ENCODE peak calls at places on chromosomes 5 and 9, in ten cellular contexts. One of them, this sample, is unnamed.

GRCh38 chr9:76576344-76576743 is 117.4 kb downstream of the GCNT1 start:
- DNase-seq in substantia nigra: no peak
- DNase-seq in CD8-positive, alpha-beta T cell: peak
- DNase-seq in PC-3: no peak
- DNase-seq in A673: no peak
- DNase-seq in A549: no peak
- DNase-seq in breast epithelium: no peak
- DNase-seq in heart right ventricle: no peak
- DNase-seq in ovary: no peak
- DNase-seq in GM23248: peak
- DNase-seq in this sample: no peak

GRCh38 chr9:109014267-109015025 is 1.1 kb upstream of the CTNNAL1 start:
- DNase-seq in PC-3: no peak
- DNase-seq in breast epithelium: no peak
- DNase-seq in substantia nigra: no peak
- DNase-seq in A549: no peak
- DNase-seq in CD8-positive, alpha-beta T cell: no peak
- DNase-seq in GM23248: peak
- DNase-seq in heart right ventricle: peak
- DNase-seq in A673: peak
- DNase-seq in ovary: peak
- DNase-seq in this sample: no peak

GRCh38 chr5:143657814-143658395 is 154.1 kb upstream of the HMHB1 start:
- DNase-seq in heart right ventricle: no peak
- DNase-seq in A549: no peak
- DNase-seq in GM23248: no peak
- DNase-seq in A673: peak
- DNase-seq in breast epithelium: no peak
- DNase-seq in CD8-positive, alpha-beta T cell: no peak
- DNase-seq in PC-3: peak
- DNase-seq in ovary: no peak
- DNase-seq in substantia nigra: no peak
- DNase-seq in this sample: no peak

GRCh38 chr9:103707181-103707580 is 386.9 kb upstream of the SMC2 start:
- DNase-seq in breast epithelium: no peak
- DNase-seq in ovary: no peak
- DNase-seq in A673: no peak
- DNase-seq in GM23248: no peak
- DNase-seq in PC-3: peak
- DNase-seq in A549: no peak
- DNase-seq in CD8-positive, alpha-beta T cell: no peak
- DNase-seq in heart right ventricle: no peak
- DNase-seq in substantia nigra: no peak
- DNase-seq in this sample: no peak

GRCh38 chr5:9148242-9148641 is 397.6 kb downstream of the SEMA5A start:
- DNase-seq in A549: no peak
- DNase-seq in ovary: no peak
- DNase-seq in breast epithelium: no peak
- DNase-seq in substantia nigra: no peak
- DNase-seq in PC-3: peak
- DNase-seq in CD8-positive, alpha-beta T cell: no peak
- DNase-seq in A673: no peak
- DNase-seq in GM23248: peak
- DNase-seq in heart right ventricle: no peak
- DNase-seq in this sample: no peak

GRCh38 chr9:8564960-8565359 is 765.4 kb upstream of the DMAC1 start:
- DNase-seq in ovary: no peak
- DNase-seq in heart right ventricle: no peak
- DNase-seq in breast epithelium: no peak
- DNase-seq in A549: no peak
- DNase-seq in GM23248: no peak
- DNase-seq in A673: no peak
- DNase-seq in CD8-positive, alpha-beta T cell: no peak
- DNase-seq in substantia nigra: no peak
- DNase-seq in PC-3: no peak
- DNase-seq in this sample: no peak

GRCh38 chr9:70673844-70674243 is 259.4 kb upstream of the KLF9 start:
- DNase-seq in breast epithelium: no peak
- DNase-seq in A673: no peak
- DNase-seq in PC-3: no peak
- DNase-seq in GM23248: no peak
- DNase-seq in CD8-positive, alpha-beta T cell: no peak
- DNase-seq in ovary: no peak
- DNase-seq in A549: no peak
- DNase-seq in heart right ventricle: no peak
- DNase-seq in substantia nigra: no peak
- DNase-seq in this sample: no peak

GRCh38 chr9:127128341-127129072 is 6.1 kb upstream of the ANGPTL2 start:
- DNase-seq in breast epithelium: peak
- DNase-seq in ovary: peak
- DNase-seq in GM23248: peak
- DNase-seq in A673: no peak
- DNase-seq in CD8-positive, alpha-beta T cell: no peak
- DNase-seq in A549: no peak
- DNase-seq in heart right ventricle: peak
- DNase-seq in PC-3: peak
- DNase-seq in substantia nigra: peak
- DNase-seq in this sample: no peak

GRCh38 chr5:82806513-82806912 is 270.7 kb downstream of the TMEM167A start:
- DNase-seq in heart right ventricle: no peak
- DNase-seq in PC-3: peak
- DNase-seq in CD8-positive, alpha-beta T cell: no peak
- DNase-seq in A549: no peak
- DNase-seq in substantia nigra: no peak
- DNase-seq in breast epithelium: no peak
- DNase-seq in GM23248: peak
- DNase-seq in A673: no peak
- DNase-seq in ovary: no peak
- DNase-seq in this sample: no peak

GRCh38 chr9:77507212-77507961 is 140.7 kb downstream of the GNA14 start:
- DNase-seq in breast epithelium: no peak
- DNase-seq in ovary: no peak
- DNase-seq in A673: no peak
- DNase-seq in PC-3: no peak
- DNase-seq in heart right ventricle: no peak
- DNase-seq in GM23248: no peak
- DNase-seq in A549: no peak
- DNase-seq in CD8-positive, alpha-beta T cell: no peak
- DNase-seq in substantia nigra: no peak
- DNase-seq in this sample: no peak

GRCh38 chr5:36373527-36374086 is 71.9 kb upstream of the RANBP3L start:
- DNase-seq in GM23248: peak
- DNase-seq in heart right ventricle: peak
- DNase-seq in PC-3: peak
- DNase-seq in A673: peak
- DNase-seq in breast epithelium: no peak
- DNase-seq in A549: no peak
- DNase-seq in CD8-positive, alpha-beta T cell: no peak
- DNase-seq in substantia nigra: peak
- DNase-seq in ovary: no peak
- DNase-seq in this sample: no peak

GRCh38 chr5:121872846-121873245 is 21.2 kb downstream of the FTMT start:
- DNase-seq in heart right ventricle: no peak
- DNase-seq in A549: no peak
- DNase-seq in breast epithelium: no peak
- DNase-seq in PC-3: no peak
- DNase-seq in CD8-positive, alpha-beta T cell: no peak
- DNase-seq in ovary: no peak
- DNase-seq in A673: no peak
- DNase-seq in substantia nigra: no peak
- DNase-seq in GM23248: no peak
- DNase-seq in this sample: no peak

GRCh38 chr9:107723015-107723414 is 233.4 kb upstream of the KLF4 start:
- DNase-seq in ovary: no peak
- DNase-seq in A549: no peak
- DNase-seq in A673: no peak
- DNase-seq in breast epithelium: no peak
- DNase-seq in heart right ventricle: no peak
- DNase-seq in PC-3: no peak
- DNase-seq in CD8-positive, alpha-beta T cell: no peak
- DNase-seq in GM23248: no peak
- DNase-seq in substantia nigra: no peak
- DNase-seq in this sample: no peak
- H3K27ac ChIP-seq in ovary: no peak
- H3K27ac ChIP-seq in A549: no peak
- H3K27ac ChIP-seq in A673: no peak
- H3K27ac ChIP-seq in breast epithelium: no peak
- H3K27ac ChIP-seq in heart right ventricle: no peak
- H3K27ac ChIP-seq in PC-3: no peak
- H3K27ac ChIP-seq in CD8-positive, alpha-beta T cell: no peak
- H3K27ac ChIP-seq in GM23248: no peak
- H3K27ac ChIP-seq in substantia nigra: no peak
- H3K27ac ChIP-seq in this sample: no peak

DNA sequence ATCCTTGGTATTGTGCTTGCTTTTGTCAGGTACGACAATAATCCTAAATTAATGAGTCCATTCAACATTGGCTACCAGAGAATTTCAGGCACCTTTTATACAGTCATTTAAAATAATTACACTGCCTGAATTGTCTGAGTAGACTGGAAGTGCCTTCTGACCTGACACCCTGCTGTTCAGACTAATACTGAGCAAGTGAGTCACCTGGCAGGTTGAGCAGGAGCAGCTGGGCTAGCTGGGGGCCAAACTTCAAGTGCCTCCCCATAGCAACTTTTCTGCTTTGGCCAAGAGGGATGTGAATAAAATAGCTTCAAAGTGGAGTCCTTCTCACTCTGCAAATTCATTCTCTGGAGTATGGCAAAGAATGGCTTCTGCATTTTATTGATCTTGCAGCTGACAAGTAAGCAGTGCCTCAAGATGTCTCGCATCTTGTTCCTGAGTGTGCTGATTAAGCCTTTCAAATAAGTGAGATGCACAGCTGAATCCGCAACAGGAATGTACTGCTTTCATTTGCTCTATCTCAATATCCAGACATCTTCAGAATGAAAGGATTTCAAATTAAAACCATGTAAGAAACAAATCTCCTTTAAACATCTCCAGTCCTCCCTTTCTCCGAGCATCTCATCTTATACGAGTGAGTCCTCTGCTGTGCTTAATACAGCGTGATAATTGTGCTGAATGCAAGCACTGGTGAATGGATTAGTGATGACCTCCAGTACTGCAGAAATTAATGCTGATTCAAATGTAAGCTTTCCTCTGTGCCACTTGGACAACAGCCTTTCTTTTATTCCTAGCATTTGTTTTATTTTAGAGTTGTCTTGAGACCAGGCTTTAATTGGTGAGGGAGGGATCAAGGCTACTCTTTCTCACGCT is 271.2 kb downstream of the EDIL3 start:
- DNase-seq in A673: peak
- DNase-seq in ovary: no peak
- DNase-seq in CD8-positive, alpha-beta T cell: no peak
- DNase-seq in PC-3: no peak
- DNase-seq in GM23248: peak
- DNase-seq in breast epithelium: no peak
- DNase-seq in heart right ventricle: no peak
- DNase-seq in A549: no peak
- DNase-seq in substantia nigra: no peak
- DNase-seq in this sample: no peak
- H3K27ac ChIP-seq in A673: no peak
- H3K27ac ChIP-seq in ovary: no peak
- H3K27ac ChIP-seq in CD8-positive, alpha-beta T cell: no peak
- H3K27ac ChIP-seq in PC-3: no peak
- H3K27ac ChIP-seq in GM23248: no peak
- H3K27ac ChIP-seq in breast epithelium: no peak
- H3K27ac ChIP-seq in heart right ventricle: no peak
- H3K27ac ChIP-seq in A549: no peak
- H3K27ac ChIP-seq in substantia nigra: no peak
- H3K27ac ChIP-seq in this sample: no peak

GRCh38 chr5:155728857-155729683 is 597.9 kb upstream of the SGCD start:
- DNase-seq in CD8-positive, alpha-beta T cell: no peak
- DNase-seq in heart right ventricle: peak
- DNase-seq in substantia nigra: no peak
- DNase-seq in PC-3: no peak
- DNase-seq in GM23248: peak
- DNase-seq in A549: no peak
- DNase-seq in A673: peak
- DNase-seq in breast epithelium: no peak
- DNase-seq in ovary: peak
- DNase-seq in this sample: peak
- H3K27ac ChIP-seq in CD8-positive, alpha-beta T cell: no peak
- H3K27ac ChIP-seq in heart right ventricle: peak
- H3K27ac ChIP-seq in substantia nigra: no peak
- H3K27ac ChIP-seq in PC-3: no peak
- H3K27ac ChIP-seq in GM23248: no peak
- H3K27ac ChIP-seq in A549: peak
- H3K27ac ChIP-seq in A673: no peak
- H3K27ac ChIP-seq in breast epithelium: no peak
- H3K27ac ChIP-seq in ovary: no peak
- H3K27ac ChIP-seq in this sample: no peak

DNA sequence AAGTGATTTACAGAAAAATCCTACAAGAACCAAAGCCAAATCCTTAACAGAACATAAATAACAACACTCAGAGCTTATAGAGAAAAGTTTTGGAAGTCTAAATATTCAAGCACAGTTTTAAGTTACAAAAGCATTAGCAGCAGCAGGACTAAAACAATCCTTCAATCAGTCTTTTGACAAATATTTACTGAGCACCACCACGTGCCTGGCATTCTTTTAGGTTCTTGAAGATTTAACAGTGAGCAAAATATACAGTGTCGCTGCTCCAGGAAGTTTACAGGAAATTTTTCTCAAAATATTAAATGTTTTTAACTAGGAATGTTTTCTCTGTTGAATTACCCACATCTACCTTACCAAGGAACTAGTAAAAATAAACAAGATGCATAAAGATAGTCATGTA is 11.4 kb downstream of the EPB41L4A start:
- DNase-seq in A673: no peak
- DNase-seq in ovary: no peak
- DNase-seq in CD8-positive, alpha-beta T cell: no peak
- DNase-seq in PC-3: no peak
- DNase-seq in substantia nigra: no peak
- DNase-seq in heart right ventricle: no peak
- DNase-seq in GM23248: no peak
- DNase-seq in breast epithelium: no peak
- DNase-seq in A549: no peak
- DNase-seq in this sample: no peak
- H3K27ac ChIP-seq in A673: no peak
- H3K27ac ChIP-seq in ovary: no peak
- H3K27ac ChIP-seq in CD8-positive, alpha-beta T cell: no peak
- H3K27ac ChIP-seq in PC-3: no peak
- H3K27ac ChIP-seq in substantia nigra: no peak
- H3K27ac ChIP-seq in heart right ventricle: no peak
- H3K27ac ChIP-seq in GM23248: no peak
- H3K27ac ChIP-seq in breast epithelium: no peak
- H3K27ac ChIP-seq in A549: no peak
- H3K27ac ChIP-seq in this sample: no peak

DNA sequence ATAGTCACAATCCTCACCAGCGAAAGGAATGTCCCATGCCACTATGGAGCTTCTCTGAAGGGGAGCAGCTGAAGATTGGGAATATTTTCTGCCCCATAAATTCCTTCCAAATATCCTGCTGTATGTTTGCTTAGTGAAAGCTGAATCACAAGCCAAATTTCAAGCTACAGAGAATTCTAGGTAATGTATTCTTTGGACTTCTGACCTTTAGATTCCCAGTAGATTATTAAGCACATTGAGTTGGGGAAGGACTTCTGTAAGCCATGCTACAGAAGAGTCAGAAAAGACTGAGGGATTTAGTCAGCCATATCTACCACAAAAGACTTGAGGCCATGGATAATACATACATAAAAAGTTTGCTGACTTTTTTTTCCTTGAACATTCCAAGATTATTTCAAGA is 1342.0 kb upstream of the NUDT12 start:
- DNase-seq in A673: no peak
- DNase-seq in PC-3: peak
- DNase-seq in substantia nigra: no peak
- DNase-seq in A549: no peak
- DNase-seq in CD8-positive, alpha-beta T cell: no peak
- DNase-seq in GM23248: no peak
- DNase-seq in ovary: no peak
- DNase-seq in breast epithelium: no peak
- DNase-seq in heart right ventricle: no peak
- DNase-seq in this sample: no peak
- H3K27ac ChIP-seq in A673: no peak
- H3K27ac ChIP-seq in PC-3: peak
- H3K27ac ChIP-seq in substantia nigra: no peak
- H3K27ac ChIP-seq in A549: no peak
- H3K27ac ChIP-seq in CD8-positive, alpha-beta T cell: no peak
- H3K27ac ChIP-seq in GM23248: no peak
- H3K27ac ChIP-seq in ovary: no peak
- H3K27ac ChIP-seq in breast epithelium: no peak
- H3K27ac ChIP-seq in heart right ventricle: no peak
- H3K27ac ChIP-seq in this sample: no peak

This sample was measured in caudate nucleus.